ENCODE peak calls at places on chromosomes 1 and 21, in five cellular contexts. One of them, this sample, is unnamed.

GRCh38 chr1:226629896-226630550 is 81.5 kb downstream of the STUM start:
- DNase-seq in astrocyte of the spinal cord: no peak
- DNase-seq in GM23338: no peak
- DNase-seq in Peyer's patch: peak
- DNase-seq in AG09309: no peak
- DNase-seq in this sample: no peak

GRCh38 chr1:117669572-117669971 is 63.7 kb downstream of the TENT5C start:
- DNase-seq in AG09309: no peak
- DNase-seq in astrocyte of the spinal cord: no peak
- DNase-seq in GM23338: no peak
- DNase-seq in Peyer's patch: no peak
- DNase-seq in this sample: no peak

GRCh38 chr1:153534933-153535663 is 693 bp downstream of the S100A6 start:
- DNase-seq in astrocyte of the spinal cord: peak
- DNase-seq in AG09309: no peak
- DNase-seq in GM23338: no peak
- DNase-seq in Peyer's patch: peak
- DNase-seq in this sample: peak

GRCh38 chr1:79004916-79005315 is 1.6 kb downstream of the ADGRL4 start:
- DNase-seq in Peyer's patch: no peak
- DNase-seq in astrocyte of the spinal cord: no peak
- DNase-seq in AG09309: no peak
- DNase-seq in GM23338: no peak
- DNase-seq in this sample: peak

GRCh38 chr1:114710360-114710759 is 6.2 kb downstream of the NRAS start:
- DNase-seq in AG09309: no peak
- DNase-seq in Peyer's patch: no peak
- DNase-seq in astrocyte of the spinal cord: no peak
- DNase-seq in GM23338: no peak
- DNase-seq in this sample: no peak

GRCh38 chr1:213423041-213423440 is 372.0 kb downstream of the RPS6KC1 start:
- DNase-seq in astrocyte of the spinal cord: no peak
- DNase-seq in AG09309: no peak
- DNase-seq in GM23338: no peak
- DNase-seq in Peyer's patch: no peak
- DNase-seq in this sample: no peak

GRCh38 chr1:210757677-210758076 is 376.3 kb downstream of the KCNH1 start:
- DNase-seq in astrocyte of the spinal cord: no peak
- DNase-seq in Peyer's patch: no peak
- DNase-seq in GM23338: peak
- DNase-seq in AG09309: no peak
- DNase-seq in this sample: no peak

GRCh38 chr21:16942703-16943102 is 570.1 kb upstream of the CXADR start:
- DNase-seq in astrocyte of the spinal cord: peak
- DNase-seq in AG09309: no peak
- DNase-seq in GM23338: peak
- DNase-seq in Peyer's patch: no peak
- DNase-seq in this sample: peak

GRCh38 chr1:33710989-33711388 is 152.9 kb upstream of the HMGB4 start:
- DNase-seq in AG09309: peak
- DNase-seq in GM23338: no peak
- DNase-seq in Peyer's patch: no peak
- DNase-seq in astrocyte of the spinal cord: peak
- DNase-seq in this sample: peak

GRCh38 chr1:169624122-169624521 is 5.8 kb downstream of the SELP start:
- DNase-seq in astrocyte of the spinal cord: no peak
- DNase-seq in GM23338: no peak
- DNase-seq in Peyer's patch: no peak
- DNase-seq in AG09309: no peak
- DNase-seq in this sample: no peak

GRCh38 chr21:28991861-28992525 is 684 bp downstream of the LTN1 start:
- DNase-seq in AG09309: no peak
- DNase-seq in GM23338: no peak
- DNase-seq in astrocyte of the spinal cord: no peak
- DNase-seq in Peyer's patch: no peak
- DNase-seq in this sample: no peak

GRCh38 chr21:42665026-42665425 is 11.6 kb downstream of the PDE9A start:
- DNase-seq in AG09309: no peak
- DNase-seq in Peyer's patch: no peak
- DNase-seq in astrocyte of the spinal cord: no peak
- DNase-seq in GM23338: no peak
- DNase-seq in this sample: no peak

GRCh38 chr21:24045775-24046215 is 1561.5 kb downstream of the MRPL39 start:
- DNase-seq in AG09309: no peak
- DNase-seq in GM23338: peak
- DNase-seq in astrocyte of the spinal cord: peak
- DNase-seq in Peyer's patch: peak
- DNase-seq in this sample: peak

GRCh38 chr1:15334995-15335394 is 74.7 kb upstream of the EFHD2 start:
- DNase-seq in AG09309: no peak
- DNase-seq in astrocyte of the spinal cord: no peak
- DNase-seq in GM23338: no peak
- DNase-seq in Peyer's patch: no peak
- DNase-seq in this sample: no peak

GRCh38 chr1:220409751-220410370 is 118.1 kb upstream of the MARK1 start:
- DNase-seq in astrocyte of the spinal cord: no peak
- DNase-seq in GM23338: peak
- DNase-seq in Peyer's patch: no peak
- DNase-seq in AG09309: no peak
- DNase-seq in this sample: no peak

GRCh38 chr1:32066489-32066873 is 6.3 kb upstream of the TMEM39B start:
- DNase-seq in GM23338: no peak
- DNase-seq in Peyer's patch: no peak
- DNase-seq in astrocyte of the spinal cord: peak
- DNase-seq in AG09309: peak
- DNase-seq in this sample: peak

GRCh38 chr1:192527950-192528349 is 47.6 kb upstream of the RGS1 start:
- DNase-seq in AG09309: no peak
- DNase-seq in GM23338: no peak
- DNase-seq in astrocyte of the spinal cord: no peak
- DNase-seq in Peyer's patch: no peak
- DNase-seq in this sample: no peak

GRCh38 chr1:48889088-48889487 is 112.4 kb upstream of the BEND5 start:
- DNase-seq in AG09309: no peak
- DNase-seq in astrocyte of the spinal cord: no peak
- DNase-seq in GM23338: peak
- DNase-seq in Peyer's patch: no peak
- DNase-seq in this sample: no peak

GRCh38 chr1:167693425-167694045 is 28.2 kb upstream of the MPZL1 start:
- DNase-seq in Peyer's patch: no peak
- DNase-seq in AG09309: no peak
- DNase-seq in astrocyte of the spinal cord: no peak
- DNase-seq in GM23338: no peak
- DNase-seq in this sample: no peak

GRCh38 chr1:180504186-180504585 is 1.8 kb upstream of the ACBD6 start:
- DNase-seq in Peyer's patch: no peak
- DNase-seq in astrocyte of the spinal cord: no peak
- DNase-seq in AG09309: no peak
- DNase-seq in GM23338: no peak
- DNase-seq in this sample: no peak

GRCh38 chr1:180501865-180502360 is 464 bp downstream of the ACBD6 start:
- DNase-seq in Peyer's patch: no peak
- DNase-seq in GM23338: peak
- DNase-seq in AG09309: no peak
- DNase-seq in astrocyte of the spinal cord: no peak
- DNase-seq in this sample: no peak

GRCh38 chr1:180500689-180501088 is 1.7 kb downstream of the ACBD6 start:
- DNase-seq in AG09309: no peak
- DNase-seq in astrocyte of the spinal cord: no peak
- DNase-seq in Peyer's patch: no peak
- DNase-seq in GM23338: no peak
- DNase-seq in this sample: no peak

GRCh38 chr1:180503274-180503862 is 991 bp upstream of the ACBD6 start:
- DNase-seq in astrocyte of the spinal cord: no peak
- DNase-seq in GM23338: no peak
- DNase-seq in AG09309: no peak
- DNase-seq in Peyer's patch: no peak
- DNase-seq in this sample: no peak

DNA sequence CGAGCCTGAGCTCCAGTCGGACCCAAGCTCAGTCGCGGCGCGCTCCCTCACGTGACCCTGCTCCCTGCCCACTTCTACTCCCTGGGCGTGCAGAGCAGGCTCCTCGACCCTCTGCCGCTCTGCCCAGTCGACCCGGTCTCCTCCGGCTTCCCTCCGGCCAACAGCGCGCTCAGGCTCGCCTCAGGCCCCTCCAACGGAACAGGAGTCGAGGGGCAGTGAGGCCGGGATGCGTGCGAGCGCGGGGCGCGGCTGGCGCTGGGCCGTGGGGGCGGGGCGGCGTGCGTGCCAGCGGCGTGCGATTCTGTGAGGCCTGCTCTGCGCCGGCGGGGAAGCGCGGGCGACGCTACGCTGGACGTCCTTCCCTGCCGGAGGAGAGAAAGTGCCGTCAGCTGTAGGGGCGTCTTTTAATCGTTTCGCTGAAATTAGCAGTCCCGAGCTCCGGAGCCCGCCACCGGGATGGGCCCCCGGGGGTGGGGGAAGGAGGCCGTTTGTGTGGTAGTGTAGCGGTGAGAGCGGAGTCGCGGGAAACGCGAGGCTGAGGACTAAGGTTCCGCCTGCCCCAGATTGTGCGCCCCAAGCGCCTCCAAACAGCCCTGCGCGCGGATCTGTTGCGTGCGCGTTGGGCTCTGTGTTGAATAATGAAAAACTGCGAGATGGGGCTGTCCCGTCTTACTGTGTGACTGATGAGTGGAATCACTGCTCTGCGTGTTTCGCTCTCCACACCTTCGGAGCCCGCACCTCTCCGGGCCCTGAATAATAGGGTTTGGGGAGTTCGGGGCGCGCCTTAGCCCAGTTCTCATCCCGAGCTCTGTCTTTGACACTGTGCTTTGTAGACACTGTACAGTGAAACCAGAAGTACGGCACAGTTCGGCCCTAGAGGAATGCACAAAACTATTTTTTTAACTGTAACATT is at the start of gene ACBD6:
- DNase-seq in Peyer's patch: peak
- DNase-seq in GM23338: peak
- DNase-seq in AG09309: peak
- DNase-seq in astrocyte of the spinal cord: peak
- DNase-seq in this sample: peak
- TF ChIP-seq CTCF in Peyer's patch: peak
- TF ChIP-seq CTCF in GM23338: peak
- TF ChIP-seq CTCF in AG09309: peak
- TF ChIP-seq CTCF in astrocyte of the spinal cord: peak
- TF ChIP-seq CTCF in this sample: peak

GRCh38 chr21:36543924-36544323 is 64.0 kb upstream of the CLDN14 start:
- DNase-seq in GM23338: no peak
- DNase-seq in AG09309: no peak
- DNase-seq in Peyer's patch: no peak
- DNase-seq in astrocyte of the spinal cord: no peak
- DNase-seq in this sample: no peak

GRCh38 chr21:36542312-36543101 is 62.6 kb upstream of the CLDN14 start:
- DNase-seq in astrocyte of the spinal cord: no peak
- DNase-seq in GM23338: peak
- DNase-seq in Peyer's patch: no peak
- DNase-seq in AG09309: no peak
- DNase-seq in this sample: no peak

GRCh38 chr21:36539434-36540150 is 59.7 kb upstream of the CLDN14 start:
- DNase-seq in Peyer's patch: no peak
- DNase-seq in AG09309: no peak
- DNase-seq in GM23338: no peak
- DNase-seq in astrocyte of the spinal cord: no peak
- DNase-seq in this sample: no peak

GRCh38 chr21:36540700-36541099 is 60.8 kb upstream of the CLDN14 start:
- DNase-seq in GM23338: no peak
- DNase-seq in AG09309: no peak
- DNase-seq in Peyer's patch: no peak
- DNase-seq in astrocyte of the spinal cord: no peak
- DNase-seq in this sample: no peak

GRCh38 chr21:36541721-36542139 is 61.8 kb upstream of the CLDN14 start:
- DNase-seq in Peyer's patch: no peak
- DNase-seq in GM23338: no peak
- DNase-seq in astrocyte of the spinal cord: no peak
- DNase-seq in AG09309: no peak
- DNase-seq in this sample: no peak
- H3K4me3 ChIP-seq in Peyer's patch: no peak
- H3K4me3 ChIP-seq in GM23338: no peak
- H3K4me3 ChIP-seq in astrocyte of the spinal cord: no peak
- H3K4me3 ChIP-seq in AG09309: no peak
- H3K4me3 ChIP-seq in this sample: no peak

GRCh38 chr1:61672376-61672775 is 52.6 kb downstream of the TM2D1 start:
- DNase-seq in Peyer's patch: no peak
- DNase-seq in AG09309: no peak
- DNase-seq in astrocyte of the spinal cord: no peak
- DNase-seq in GM23338: no peak
- DNase-seq in this sample: no peak
- TF ChIP-seq CTCF in Peyer's patch: no peak
- TF ChIP-seq CTCF in AG09309: no peak
- TF ChIP-seq CTCF in astrocyte of the spinal cord: no peak
- TF ChIP-seq CTCF in GM23338: no peak
- TF ChIP-seq CTCF in this sample: no peak

DNA sequence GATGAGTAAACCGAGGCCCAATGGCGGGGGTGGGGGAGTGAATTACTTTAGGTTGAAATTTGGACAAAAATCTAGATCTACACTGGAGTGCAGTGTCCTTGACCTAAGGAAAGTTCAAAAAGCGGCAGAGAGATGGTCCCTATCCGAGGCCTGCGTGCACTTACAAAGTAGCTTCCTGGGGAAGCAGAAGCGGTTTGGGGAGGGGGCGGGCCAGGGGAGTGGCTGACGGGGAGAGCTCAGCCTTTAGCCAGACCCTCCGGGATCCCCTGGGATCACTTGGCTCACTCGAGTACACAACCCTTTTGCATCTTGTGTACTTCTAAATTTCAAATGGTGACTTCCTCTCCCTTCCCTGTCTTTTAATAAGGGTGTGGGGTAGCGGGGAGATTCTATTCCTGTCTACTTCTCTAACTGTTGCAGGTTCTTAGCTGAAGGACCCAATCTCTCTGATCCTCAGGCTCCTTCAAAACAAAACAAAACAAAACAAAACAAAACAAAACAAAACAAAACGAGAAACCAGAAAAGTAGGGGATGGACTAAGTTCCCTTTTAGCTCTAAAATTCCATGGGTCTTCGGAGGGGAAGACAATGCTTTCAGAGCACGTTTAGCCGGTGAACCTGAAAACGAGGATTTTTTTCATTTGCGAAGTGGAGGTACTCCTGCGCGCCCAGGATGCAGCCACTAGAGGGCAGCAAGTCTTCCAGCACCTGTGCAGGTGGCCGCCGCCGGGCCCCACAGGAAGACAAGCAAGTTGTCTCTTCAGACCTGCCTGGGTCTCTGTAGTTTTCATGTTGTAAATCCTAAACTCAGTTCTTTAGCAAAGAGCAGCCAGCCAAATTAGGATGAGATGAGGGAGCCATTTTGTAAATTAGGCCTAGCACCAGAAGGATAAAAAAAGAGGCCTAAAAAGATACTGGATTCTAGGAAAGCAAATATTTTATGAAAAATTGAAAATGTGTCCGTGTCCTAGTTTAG is 17.9 kb upstream of the SNX27 start:
- DNase-seq in GM23338: peak
- DNase-seq in AG09309: no peak
- DNase-seq in astrocyte of the spinal cord: peak
- DNase-seq in Peyer's patch: peak
- DNase-seq in this sample: peak
- H3K4me3 ChIP-seq in GM23338: peak
- H3K4me3 ChIP-seq in AG09309: no peak
- H3K4me3 ChIP-seq in astrocyte of the spinal cord: peak
- H3K4me3 ChIP-seq in Peyer's patch: no peak
- H3K4me3 ChIP-seq in this sample: no peak